ENCODE peak calls at places on chromosomes 5 and 9, in nine cellular contexts. One of them, this sample, is unnamed.

GRCh38 chr5:63820557-63820956 is 141.7 kb downstream of the HTR1A start:
- DNase-seq in H9: no peak
- DNase-seq in A172: no peak
- DNase-seq in stimulated activated CD4-positive, alpha-beta T cell treated with anti-CD3 and anti-CD28 coated beads, Interleukin-1b, Interleukin-23, amount 100 ng/mL, for 24 hours: no peak
- DNase-seq in hypothalamus: no peak
- DNase-seq in iPS-NIHi11: no peak
- DNase-seq in AG04450: no peak
- DNase-seq in foreskin fibroblast: no peak
- DNase-seq in activated T-cell treated with anti-CD3 and anti-CD28 coated beads for 1 hour: no peak
- DNase-seq in this sample: no peak

GRCh38 chr9:13282998-13283397 is 3.5 kb upstream of the MPDZ start:
- DNase-seq in activated T-cell treated with anti-CD3 and anti-CD28 coated beads for 1 hour: no peak
- DNase-seq in AG04450: no peak
- DNase-seq in H9: no peak
- DNase-seq in A172: peak
- DNase-seq in foreskin fibroblast: peak
- DNase-seq in stimulated activated CD4-positive, alpha-beta T cell treated with anti-CD3 and anti-CD28 coated beads, Interleukin-1b, Interleukin-23, amount 100 ng/mL, for 24 hours: no peak
- DNase-seq in hypothalamus: no peak
- DNase-seq in iPS-NIHi11: no peak
- DNase-seq in this sample: no peak

GRCh38 chr5:124007675-124008398 is 495.9 kb downstream of the CSNK1G3 start:
- DNase-seq in H9: no peak
- DNase-seq in stimulated activated CD4-positive, alpha-beta T cell treated with anti-CD3 and anti-CD28 coated beads, Interleukin-1b, Interleukin-23, amount 100 ng/mL, for 24 hours: no peak
- DNase-seq in iPS-NIHi11: no peak
- DNase-seq in hypothalamus: no peak
- DNase-seq in activated T-cell treated with anti-CD3 and anti-CD28 coated beads for 1 hour: no peak
- DNase-seq in foreskin fibroblast: peak
- DNase-seq in AG04450: no peak
- DNase-seq in A172: no peak
- DNase-seq in this sample: no peak

GRCh38 chr9:114989600-114990410 is 59.4 kb upstream of the TNFSF8 start:
- DNase-seq in stimulated activated CD4-positive, alpha-beta T cell treated with anti-CD3 and anti-CD28 coated beads, Interleukin-1b, Interleukin-23, amount 100 ng/mL, for 24 hours: peak
- DNase-seq in activated T-cell treated with anti-CD3 and anti-CD28 coated beads for 1 hour: no peak
- DNase-seq in H9: no peak
- DNase-seq in AG04450: no peak
- DNase-seq in iPS-NIHi11: no peak
- DNase-seq in A172: no peak
- DNase-seq in hypothalamus: no peak
- DNase-seq in foreskin fibroblast: no peak
- DNase-seq in this sample: no peak

GRCh38 chr5:138724470-138725146 is 28.6 kb upstream of the CTNNA1 start:
- DNase-seq in hypothalamus: no peak
- DNase-seq in iPS-NIHi11: no peak
- DNase-seq in foreskin fibroblast: peak
- DNase-seq in stimulated activated CD4-positive, alpha-beta T cell treated with anti-CD3 and anti-CD28 coated beads, Interleukin-1b, Interleukin-23, amount 100 ng/mL, for 24 hours: no peak
- DNase-seq in A172: no peak
- DNase-seq in H9: no peak
- DNase-seq in activated T-cell treated with anti-CD3 and anti-CD28 coated beads for 1 hour: no peak
- DNase-seq in AG04450: no peak
- DNase-seq in this sample: no peak

GRCh38 chr5:14450055-14450524 is 131.5 kb upstream of the OTULINL start:
- DNase-seq in foreskin fibroblast: peak
- DNase-seq in stimulated activated CD4-positive, alpha-beta T cell treated with anti-CD3 and anti-CD28 coated beads, Interleukin-1b, Interleukin-23, amount 100 ng/mL, for 24 hours: no peak
- DNase-seq in A172: peak
- DNase-seq in hypothalamus: no peak
- DNase-seq in iPS-NIHi11: no peak
- DNase-seq in AG04450: peak
- DNase-seq in H9: no peak
- DNase-seq in activated T-cell treated with anti-CD3 and anti-CD28 coated beads for 1 hour: no peak
- DNase-seq in this sample: no peak

GRCh38 chr5:129003232-129003631 is 37.9 kb downstream of the SLC27A6 start:
- DNase-seq in A172: peak
- DNase-seq in stimulated activated CD4-positive, alpha-beta T cell treated with anti-CD3 and anti-CD28 coated beads, Interleukin-1b, Interleukin-23, amount 100 ng/mL, for 24 hours: no peak
- DNase-seq in AG04450: no peak
- DNase-seq in H9: no peak
- DNase-seq in activated T-cell treated with anti-CD3 and anti-CD28 coated beads for 1 hour: no peak
- DNase-seq in iPS-NIHi11: peak
- DNase-seq in hypothalamus: no peak
- DNase-seq in foreskin fibroblast: no peak
- DNase-seq in this sample: no peak

GRCh38 chr9:137454145-137454505 is 5.0 kb downstream of the NSMF start:
- DNase-seq in activated T-cell treated with anti-CD3 and anti-CD28 coated beads for 1 hour: no peak
- DNase-seq in iPS-NIHi11: peak
- DNase-seq in A172: no peak
- DNase-seq in stimulated activated CD4-positive, alpha-beta T cell treated with anti-CD3 and anti-CD28 coated beads, Interleukin-1b, Interleukin-23, amount 100 ng/mL, for 24 hours: no peak
- DNase-seq in H9: peak
- DNase-seq in hypothalamus: no peak
- DNase-seq in foreskin fibroblast: peak
- DNase-seq in AG04450: no peak
- DNase-seq in this sample: no peak

GRCh38 chr5:56666901-56667300 is 148.4 kb upstream of the MAP3K1 start:
- DNase-seq in A172: no peak
- DNase-seq in activated T-cell treated with anti-CD3 and anti-CD28 coated beads for 1 hour: no peak
- DNase-seq in AG04450: no peak
- DNase-seq in iPS-NIHi11: no peak
- DNase-seq in hypothalamus: no peak
- DNase-seq in stimulated activated CD4-positive, alpha-beta T cell treated with anti-CD3 and anti-CD28 coated beads, Interleukin-1b, Interleukin-23, amount 100 ng/mL, for 24 hours: no peak
- DNase-seq in foreskin fibroblast: no peak
- DNase-seq in H9: no peak
- DNase-seq in this sample: no peak

GRCh38 chr5:178296066-178296465 is 63.5 kb upstream of the PHYKPL start:
- DNase-seq in H9: no peak
- DNase-seq in iPS-NIHi11: no peak
- DNase-seq in hypothalamus: no peak
- DNase-seq in A172: no peak
- DNase-seq in AG04450: no peak
- DNase-seq in stimulated activated CD4-positive, alpha-beta T cell treated with anti-CD3 and anti-CD28 coated beads, Interleukin-1b, Interleukin-23, amount 100 ng/mL, for 24 hours: no peak
- DNase-seq in foreskin fibroblast: no peak
- DNase-seq in activated T-cell treated with anti-CD3 and anti-CD28 coated beads for 1 hour: no peak
- DNase-seq in this sample: no peak

GRCh38 chr9:33225319-33226152 is 14.4 kb upstream of the SPINK4 start:
- DNase-seq in activated T-cell treated with anti-CD3 and anti-CD28 coated beads for 1 hour: peak
- DNase-seq in iPS-NIHi11: no peak
- DNase-seq in stimulated activated CD4-positive, alpha-beta T cell treated with anti-CD3 and anti-CD28 coated beads, Interleukin-1b, Interleukin-23, amount 100 ng/mL, for 24 hours: peak
- DNase-seq in foreskin fibroblast: peak
- DNase-seq in AG04450: peak
- DNase-seq in hypothalamus: peak
- DNase-seq in H9: no peak
- DNase-seq in A172: peak
- DNase-seq in this sample: peak

GRCh38 chr5:132321109-132321721 is 27.0 kb downstream of the SLC22A4 start:
- DNase-seq in H9: no peak
- DNase-seq in AG04450: no peak
- DNase-seq in stimulated activated CD4-positive, alpha-beta T cell treated with anti-CD3 and anti-CD28 coated beads, Interleukin-1b, Interleukin-23, amount 100 ng/mL, for 24 hours: no peak
- DNase-seq in hypothalamus: no peak
- DNase-seq in foreskin fibroblast: no peak
- DNase-seq in activated T-cell treated with anti-CD3 and anti-CD28 coated beads for 1 hour: no peak
- DNase-seq in A172: no peak
- DNase-seq in iPS-NIHi11: no peak
- DNase-seq in this sample: no peak

GRCh38 chr5:36607114-36607561 is 732 bp downstream of the SLC1A3 start:
- DNase-seq in stimulated activated CD4-positive, alpha-beta T cell treated with anti-CD3 and anti-CD28 coated beads, Interleukin-1b, Interleukin-23, amount 100 ng/mL, for 24 hours: no peak
- DNase-seq in activated T-cell treated with anti-CD3 and anti-CD28 coated beads for 1 hour: no peak
- DNase-seq in hypothalamus: peak
- DNase-seq in AG04450: no peak
- DNase-seq in A172: no peak
- DNase-seq in iPS-NIHi11: peak
- DNase-seq in foreskin fibroblast: peak
- DNase-seq in H9: no peak
- DNase-seq in this sample: peak

GRCh38 chr5:175689147-175689991 is 31.5 kb downstream of the HRH2 start:
- DNase-seq in H9: no peak
- DNase-seq in iPS-NIHi11: no peak
- DNase-seq in stimulated activated CD4-positive, alpha-beta T cell treated with anti-CD3 and anti-CD28 coated beads, Interleukin-1b, Interleukin-23, amount 100 ng/mL, for 24 hours: no peak
- DNase-seq in hypothalamus: no peak
- DNase-seq in A172: peak
- DNase-seq in foreskin fibroblast: peak
- DNase-seq in AG04450: no peak
- DNase-seq in activated T-cell treated with anti-CD3 and anti-CD28 coated beads for 1 hour: no peak
- DNase-seq in this sample: peak

GRCh38 chr9:36456480-36457115 is 56.5 kb upstream of the RNF38 start:
- DNase-seq in activated T-cell treated with anti-CD3 and anti-CD28 coated beads for 1 hour: no peak
- DNase-seq in AG04450: no peak
- DNase-seq in H9: no peak
- DNase-seq in hypothalamus: no peak
- DNase-seq in stimulated activated CD4-positive, alpha-beta T cell treated with anti-CD3 and anti-CD28 coated beads, Interleukin-1b, Interleukin-23, amount 100 ng/mL, for 24 hours: no peak
- DNase-seq in A172: no peak
- DNase-seq in iPS-NIHi11: no peak
- DNase-seq in foreskin fibroblast: no peak
- DNase-seq in this sample: no peak

GRCh38 chr5:77258652-77259051 is 48.2 kb downstream of the PDE8B start:
- DNase-seq in hypothalamus: no peak
- DNase-seq in iPS-NIHi11: no peak
- DNase-seq in foreskin fibroblast: no peak
- DNase-seq in A172: no peak
- DNase-seq in activated T-cell treated with anti-CD3 and anti-CD28 coated beads for 1 hour: no peak
- DNase-seq in stimulated activated CD4-positive, alpha-beta T cell treated with anti-CD3 and anti-CD28 coated beads, Interleukin-1b, Interleukin-23, amount 100 ng/mL, for 24 hours: no peak
- DNase-seq in AG04450: no peak
- DNase-seq in H9: no peak
- DNase-seq in this sample: no peak

GRCh38 chr5:138706655-138707480 is 46.4 kb upstream of the CTNNA1 start:
- DNase-seq in stimulated activated CD4-positive, alpha-beta T cell treated with anti-CD3 and anti-CD28 coated beads, Interleukin-1b, Interleukin-23, amount 100 ng/mL, for 24 hours: no peak
- DNase-seq in AG04450: peak
- DNase-seq in foreskin fibroblast: peak
- DNase-seq in hypothalamus: no peak
- DNase-seq in activated T-cell treated with anti-CD3 and anti-CD28 coated beads for 1 hour: no peak
- DNase-seq in A172: peak
- DNase-seq in H9: peak
- DNase-seq in iPS-NIHi11: no peak
- DNase-seq in this sample: no peak

GRCh38 chr9:36597412-36598178 is 24.9 kb downstream of the MELK start:
- DNase-seq in AG04450: no peak
- DNase-seq in hypothalamus: no peak
- DNase-seq in iPS-NIHi11: peak
- DNase-seq in A172: peak
- DNase-seq in foreskin fibroblast: peak
- DNase-seq in H9: no peak
- DNase-seq in activated T-cell treated with anti-CD3 and anti-CD28 coated beads for 1 hour: no peak
- DNase-seq in stimulated activated CD4-positive, alpha-beta T cell treated with anti-CD3 and anti-CD28 coated beads, Interleukin-1b, Interleukin-23, amount 100 ng/mL, for 24 hours: no peak
- DNase-seq in this sample: peak

GRCh38 chr5:16350816-16351215 is 114.8 kb downstream of the ZNF622 start:
- DNase-seq in A172: peak
- DNase-seq in H9: no peak
- DNase-seq in AG04450: no peak
- DNase-seq in foreskin fibroblast: no peak
- DNase-seq in stimulated activated CD4-positive, alpha-beta T cell treated with anti-CD3 and anti-CD28 coated beads, Interleukin-1b, Interleukin-23, amount 100 ng/mL, for 24 hours: no peak
- DNase-seq in iPS-NIHi11: no peak
- DNase-seq in hypothalamus: no peak
- DNase-seq in activated T-cell treated with anti-CD3 and anti-CD28 coated beads for 1 hour: no peak
- DNase-seq in this sample: no peak

GRCh38 chr9:133986774-133987454 is 5.2 kb downstream of the VAV2 start:
- DNase-seq in activated T-cell treated with anti-CD3 and anti-CD28 coated beads for 1 hour: no peak
- DNase-seq in hypothalamus: no peak
- DNase-seq in iPS-NIHi11: no peak
- DNase-seq in H9: no peak
- DNase-seq in AG04450: no peak
- DNase-seq in A172: no peak
- DNase-seq in stimulated activated CD4-positive, alpha-beta T cell treated with anti-CD3 and anti-CD28 coated beads, Interleukin-1b, Interleukin-23, amount 100 ng/mL, for 24 hours: no peak
- DNase-seq in foreskin fibroblast: no peak
- DNase-seq in this sample: no peak

GRCh38 chr9:80952523-80952922 is 736.8 kb downstream of the TLE1 start:
- DNase-seq in foreskin fibroblast: no peak
- DNase-seq in stimulated activated CD4-positive, alpha-beta T cell treated with anti-CD3 and anti-CD28 coated beads, Interleukin-1b, Interleukin-23, amount 100 ng/mL, for 24 hours: no peak
- DNase-seq in AG04450: no peak
- DNase-seq in iPS-NIHi11: no peak
- DNase-seq in A172: no peak
- DNase-seq in H9: no peak
- DNase-seq in activated T-cell treated with anti-CD3 and anti-CD28 coated beads for 1 hour: no peak
- DNase-seq in hypothalamus: no peak
- DNase-seq in this sample: no peak

GRCh38 chr5:56328753-56329560 is 95.8 kb upstream of the ANKRD55 start:
- DNase-seq in stimulated activated CD4-positive, alpha-beta T cell treated with anti-CD3 and anti-CD28 coated beads, Interleukin-1b, Interleukin-23, amount 100 ng/mL, for 24 hours: no peak
- DNase-seq in AG04450: no peak
- DNase-seq in foreskin fibroblast: peak
- DNase-seq in activated T-cell treated with anti-CD3 and anti-CD28 coated beads for 1 hour: peak
- DNase-seq in hypothalamus: no peak
- DNase-seq in A172: peak
- DNase-seq in H9: no peak
- DNase-seq in iPS-NIHi11: no peak
- DNase-seq in this sample: no peak

GRCh38 chr9:83971485-83971884 is 8.5 kb downstream of the HNRNPK start:
- DNase-seq in activated T-cell treated with anti-CD3 and anti-CD28 coated beads for 1 hour: no peak
- DNase-seq in A172: no peak
- DNase-seq in stimulated activated CD4-positive, alpha-beta T cell treated with anti-CD3 and anti-CD28 coated beads, Interleukin-1b, Interleukin-23, amount 100 ng/mL, for 24 hours: no peak
- DNase-seq in H9: no peak
- DNase-seq in foreskin fibroblast: no peak
- DNase-seq in hypothalamus: no peak
- DNase-seq in AG04450: no peak
- DNase-seq in iPS-NIHi11: no peak
- DNase-seq in this sample: no peak

GRCh38 chr5:14244721-14245518 is 101.8 kb downstream of the TRIO start:
- DNase-seq in stimulated activated CD4-positive, alpha-beta T cell treated with anti-CD3 and anti-CD28 coated beads, Interleukin-1b, Interleukin-23, amount 100 ng/mL, for 24 hours: no peak
- DNase-seq in AG04450: no peak
- DNase-seq in iPS-NIHi11: no peak
- DNase-seq in H9: no peak
- DNase-seq in A172: no peak
- DNase-seq in activated T-cell treated with anti-CD3 and anti-CD28 coated beads for 1 hour: no peak
- DNase-seq in foreskin fibroblast: no peak
- DNase-seq in hypothalamus: no peak
- DNase-seq in this sample: no peak

GRCh38 chr5:95709967-95710650 is 21.0 kb upstream of the RHOBTB3 start:
- DNase-seq in activated T-cell treated with anti-CD3 and anti-CD28 coated beads for 1 hour: no peak
- DNase-seq in foreskin fibroblast: no peak
- DNase-seq in iPS-NIHi11: peak
- DNase-seq in hypothalamus: peak
- DNase-seq in stimulated activated CD4-positive, alpha-beta T cell treated with anti-CD3 and anti-CD28 coated beads, Interleukin-1b, Interleukin-23, amount 100 ng/mL, for 24 hours: no peak
- DNase-seq in AG04450: no peak
- DNase-seq in A172: peak
- DNase-seq in H9: peak
- DNase-seq in this sample: no peak

GRCh38 chr5:135433626-135434426 is 13.3 kb downstream of the DCANP1 start:
- DNase-seq in foreskin fibroblast: peak
- DNase-seq in A172: no peak
- DNase-seq in activated T-cell treated with anti-CD3 and anti-CD28 coated beads for 1 hour: no peak
- DNase-seq in iPS-NIHi11: no peak
- DNase-seq in hypothalamus: no peak
- DNase-seq in H9: peak
- DNase-seq in stimulated activated CD4-positive, alpha-beta T cell treated with anti-CD3 and anti-CD28 coated beads, Interleukin-1b, Interleukin-23, amount 100 ng/mL, for 24 hours: no peak
- DNase-seq in AG04450: no peak
- DNase-seq in this sample: no peak

GRCh38 chr5:27158775-27159174 is 120.4 kb upstream of the CDH9 start:
- DNase-seq in iPS-NIHi11: no peak
- DNase-seq in A172: peak
- DNase-seq in AG04450: no peak
- DNase-seq in stimulated activated CD4-positive, alpha-beta T cell treated with anti-CD3 and anti-CD28 coated beads, Interleukin-1b, Interleukin-23, amount 100 ng/mL, for 24 hours: no peak
- DNase-seq in hypothalamus: no peak
- DNase-seq in activated T-cell treated with anti-CD3 and anti-CD28 coated beads for 1 hour: no peak
- DNase-seq in foreskin fibroblast: no peak
- DNase-seq in H9: no peak
- DNase-seq in this sample: no peak

GRCh38 chr5:1801954-1802295 is 718 bp downstream of the NDUFS6 start:
- DNase-seq in hypothalamus: no peak
- DNase-seq in stimulated activated CD4-positive, alpha-beta T cell treated with anti-CD3 and anti-CD28 coated beads, Interleukin-1b, Interleukin-23, amount 100 ng/mL, for 24 hours: no peak
- DNase-seq in foreskin fibroblast: no peak
- DNase-seq in activated T-cell treated with anti-CD3 and anti-CD28 coated beads for 1 hour: no peak
- DNase-seq in iPS-NIHi11: peak
- DNase-seq in A172: peak
- DNase-seq in AG04450: no peak
- DNase-seq in H9: peak
- DNase-seq in this sample: no peak

GRCh38 chr5:116574682-116575634 is at the start of gene SEMA6A:
- DNase-seq in hypothalamus: peak
- DNase-seq in H9: peak
- DNase-seq in AG04450: peak
- DNase-seq in A172: peak
- DNase-seq in iPS-NIHi11: peak
- DNase-seq in stimulated activated CD4-positive, alpha-beta T cell treated with anti-CD3 and anti-CD28 coated beads, Interleukin-1b, Interleukin-23, amount 100 ng/mL, for 24 hours: peak
- DNase-seq in activated T-cell treated with anti-CD3 and anti-CD28 coated beads for 1 hour: no peak
- DNase-seq in foreskin fibroblast: peak
- DNase-seq in this sample: peak